ENCODE peak calls at places on chromosomes 1 and 21, in four cellular contexts. C, N, Q and P are unnamed samples.

GRCh38 chr1:153922076-153922837 is 515 bp downstream of the GATAD2B start:
- DNase-seq in C (peak; percentile 94), N (peak; percentile 88), Q (peak; percentile 22), P (peak; percentile 21)

GRCh38 chr1:172500207-172500606 is 32.7 kb upstream of the SUCO start:
- DNase-seq in C (no peak), N (no peak), Q (no peak), P (no peak)

GRCh38 chr21:30340714-30341573 is 3.5 kb upstream of the KRTAP27-1 start:
- DNase-seq in C (peak; percentile 53), N (peak; percentile 30), Q (peak; percentile 15), P (peak; percentile 81)

GRCh38 chr1:202805886-202806511 is 2.2 kb downstream of the KDM5B start:
- DNase-seq in C (no peak), N (no peak), Q (no peak), P (no peak)

GRCh38 chr1:151596166-151596933 is 15.5 kb upstream of the SNX27 start:
- DNase-seq in C (no peak), N (no peak), Q (no peak), P (peak; percentile 78)

GRCh38 chr21:29684106-29684505 is 255.7 kb downstream of the GRIK1 start:
- DNase-seq in C (no peak), N (no peak), Q (no peak), P (no peak)

GRCh38 chr21:27024971-27025370 is 58.1 kb upstream of the ADAMTS5 start:
- DNase-seq in C (no peak), N (no peak), Q (no peak), P (no peak)

GRCh38 chr1:1916882-1917281 is 1.8 kb downstream of the CALML6 start:
- DNase-seq in C (no peak), N (no peak), Q (no peak), P (no peak)

GRCh38 chr1:109822749-109823542 is 59.2 kb upstream of the EPS8L3 start:
- DNase-seq in C (no peak), N (no peak), Q (no peak), P (no peak)

GRCh38 chr1:212782422-212783154 is 9.0 kb downstream of the NSL1 start:
- DNase-seq in C (no peak), N (peak; percentile 42), Q (no peak), P (no peak)

GRCh38 chr1:1006305-1007159 is 6.6 kb upstream of the HES4 start:
- DNase-seq in C (peak; percentile 44), N (no peak), Q (no peak), P (no peak)

GRCh38 chr1:166988976-166989515 is at the start of gene MAEL:
- DNase-seq in C (no peak), N (no peak), Q (no peak), P (no peak)

GRCh38 chr1:36908096-36908495 is 126.2 kb downstream of the GRIK3 start:
- DNase-seq in C (no peak), N (no peak), Q (no peak), P (no peak)

GRCh38 chr1:20717452-20718342 is at the start of gene KIF17:
- DNase-seq in C (peak; percentile 73), N (peak; percentile 21), Q (peak; percentile 53), P (no peak)

GRCh38 chr21:32757804-32758203 is 13.8 kb downstream of the PAXBP1 start:
- DNase-seq in C (no peak), N (no peak), Q (no peak), P (no peak)

GRCh38 chr1:5375437-5375836 is 616.8 kb downstream of the NPHP4 start:
- DNase-seq in C (no peak), N (no peak), Q (no peak), P (no peak)

GRCh38 chr1:16888806-16889178 is 7.0 kb upstream of the RNU1-2 start:
- DNase-seq in C (no peak), N (no peak), Q (no peak), P (no peak)

GRCh38 chr1:50332941-50333594 is 90.2 kb downstream of the DMRTA2 start:
- DNase-seq in C (peak; percentile 80), N (peak; percentile 41), Q (peak; percentile 13), P (no peak)

GRCh38 chr1:111208921-111209320 is 8.5 kb upstream of the DENND2D start:
- DNase-seq in C (no peak), N (no peak), Q (no peak), P (no peak)

GRCh38 chr1:198788561-198789064 is 149.8 kb downstream of the PTPRC start:
- DNase-seq in C (peak; percentile 43), N (peak; percentile 65), Q (no peak), P (no peak)

GRCh38 chr1:118987431-118988185 is 535 bp downstream of the TBX15 start:
- DNase-seq in C (peak; percentile 51), N (no peak), Q (no peak), P (no peak)

GRCh38 chr1:27111771-27112573 is 43.0 kb downstream of the SLC9A1 start:
- DNase-seq in C (peak; percentile 91), N (peak; percentile 80), Q (peak; percentile 65), P (no peak)
- TF ChIP-seq CTCF in C (peak; percentile 70), N (peak; percentile 64), Q (peak; percentile 64), P (peak; percentile 16)

GRCh38 chr1:206674745-206675175 is 9.9 kb upstream of the MAPKAPK2 start:
- DNase-seq in C (no peak), N (no peak), Q (peak; percentile 89), P (no peak)
- H3K4me3 ChIP-seq in C (no peak overlapping the region), N (no peak overlapping the region), Q (no peak overlapping the region), P (no peak overlapping the region)

GRCh38 chr1:51941528-51941927 is 49.0 kb downstream of the RAB3B start:
- DNase-seq in C (no peak), N (no peak), Q (no peak), P (no peak)
- TF ChIP-seq CTCF in C (no peak), N (no peak), Q (no peak), P (no peak)

GRCh38 chr1:33863779-33864178 is at the start of gene HMGB4:
- DNase-seq in C (no peak), N (no peak), Q (no peak), P (no peak)
- H3K4me3 ChIP-seq in C (no peak within 1 kb of the TSS), N (no peak within 1 kb of the TSS), Q (no peak within 1 kb of the TSS), P (no peak within 1 kb of the TSS)

GRCh38 chr1:80218112-80218511 is 1211.6 kb upstream of the ADGRL4 start:
- DNase-seq in C (no peak), N (peak; percentile 48), Q (no peak), P (peak; percentile 42)
- TF ChIP-seq CTCF in C (peak; percentile 30), N (peak; percentile 78), Q (peak; percentile 28), P (peak; percentile 60)

GRCh38 chr1:93704063-93704462 is 22.4 kb upstream of the BCAR3 start:
- DNase-seq in C (no peak), N (peak; percentile 79), Q (no peak), P (no peak)
- H3K4me3 ChIP-seq in C (no peak overlapping the region), N (peak overlapping the region; percentile 16), Q (no peak overlapping the region), P (no peak overlapping the region)

DNA sequence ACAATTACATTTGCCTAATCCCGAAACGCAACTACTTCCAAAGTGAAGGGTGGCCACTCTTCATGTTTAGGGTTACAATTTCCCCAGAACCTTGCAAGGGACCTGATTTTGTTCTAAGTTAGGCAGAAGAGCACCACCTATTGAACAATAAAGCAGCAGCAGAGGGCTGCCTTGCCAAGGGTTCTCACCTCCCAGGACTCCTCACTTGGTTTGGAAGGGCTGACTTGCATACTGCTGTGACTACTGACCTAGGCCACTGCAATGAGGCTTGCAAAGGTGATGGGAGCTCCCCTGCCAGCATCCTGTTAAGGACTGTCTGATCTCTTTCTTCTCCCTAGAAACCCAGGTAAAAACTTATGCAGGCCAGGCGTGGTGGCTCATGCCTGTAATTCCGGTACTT is 14.2 kb downstream of the MTOR start:
- DNase-seq in C (peak; percentile 8), N (peak; percentile 14), Q (no peak), P (no peak)
- TF ChIP-seq CTCF in C (peak; percentile 39), N (peak; percentile 50), Q (no peak), P (peak; percentile 20)

GRCh38 chr1:177137814-177138213 is 26.7 kb downstream of the ASTN1 start:
- DNase-seq in C (no peak), N (no peak), Q (no peak), P (no peak)
- H3K4me3 ChIP-seq in C (no peak overlapping the region), N (no peak overlapping the region), Q (no peak overlapping the region), P (no peak overlapping the region)

GRCh38 chr1:53541761-53542550 is 82.8 kb downstream of the DMRTB1 start:
- DNase-seq in C (peak; percentile 65), N (peak; percentile 21), Q (no peak), P (no peak)
- TF ChIP-seq CTCF in C (peak; percentile 67), N (peak; percentile 71), Q (peak; percentile 23), P (no peak)